ENCODE peak calls at places on chromosomes 11 and 22, in six cellular contexts. F is endodermal cell; J is PC-3; Y is CD8-positive, alpha-beta T cell; V is AG04450; B is choroid plexus epithelial cell. U is an unnamed sample.

GRCh38 chr11:13462311-13462927 is 603 bp downstream of the BTBD10 start:
- DNase-seq in V (no peak), B (no peak), F (peak), Y (no peak), J (peak), U (no peak)

GRCh38 chr22:17865183-17866055 is 91.2 kb upstream of the BID start:
- DNase-seq in V (no peak), F (no peak), B (no peak), J (no peak), Y (no peak), U (no peak)

GRCh38 chr11:94638902-94639373 is 71.8 kb downstream of the PIWIL4 start:
- DNase-seq in V (no peak), Y (no peak), F (no peak), B (peak), J (no peak), U (no peak)

GRCh38 chr11:69343401-69344321 is 49.7 kb downstream of the MYEOV start:
- DNase-seq in J (no peak), Y (no peak), F (peak), B (no peak), V (no peak), U (no peak)

GRCh38 chr11:131571571-131571970 is 201.2 kb downstream of the NTM start:
- DNase-seq in V (no peak), J (no peak), Y (no peak), B (no peak), F (no peak), U (no peak)

GRCh38 chr11:69058501-69059270 is 10.0 kb downstream of the TPCN2 start:
- DNase-seq in V (no peak), B (no peak), Y (no peak), F (no peak), J (no peak), U (no peak)

GRCh38 chr22:25008666-25009065 is 56.1 kb downstream of the KIAA1671 start:
- DNase-seq in V (no peak), J (peak), B (no peak), Y (no peak), F (no peak), U (no peak)

GRCh38 chr11:10784229-10785145 is 24.2 kb downstream of the EIF4G2 start:
- DNase-seq in V (no peak), B (peak), J (no peak), Y (no peak), F (peak), U (no peak)

GRCh38 chr11:76277298-76278175 is 71.2 kb upstream of the WNT11 start:
- DNase-seq in F (peak), J (no peak), Y (no peak), B (peak), V (no peak), U (no peak)

GRCh38 chr11:65502274-65502851 is 3.5 kb downstream of the MALAT1 start:
- DNase-seq in J (no peak), Y (no peak), F (no peak), V (no peak), B (peak), U (no peak)

GRCh38 chr22:44585559-44586121 is 87.6 kb upstream of the RTL6 start:
- DNase-seq in Y (no peak), B (no peak), J (no peak), V (no peak), F (peak), U (no peak)

GRCh38 chr11:77473001-77473800 is 693 bp downstream of the PAK1 start:
- DNase-seq in F (peak), V (no peak), Y (peak), J (peak), B (peak), U (peak)

GRCh38 chr11:2531277-2531986 is 86.6 kb downstream of the KCNQ1 start:
- DNase-seq in Y (peak), V (peak), F (peak), B (peak), J (peak), U (peak)

DNA sequence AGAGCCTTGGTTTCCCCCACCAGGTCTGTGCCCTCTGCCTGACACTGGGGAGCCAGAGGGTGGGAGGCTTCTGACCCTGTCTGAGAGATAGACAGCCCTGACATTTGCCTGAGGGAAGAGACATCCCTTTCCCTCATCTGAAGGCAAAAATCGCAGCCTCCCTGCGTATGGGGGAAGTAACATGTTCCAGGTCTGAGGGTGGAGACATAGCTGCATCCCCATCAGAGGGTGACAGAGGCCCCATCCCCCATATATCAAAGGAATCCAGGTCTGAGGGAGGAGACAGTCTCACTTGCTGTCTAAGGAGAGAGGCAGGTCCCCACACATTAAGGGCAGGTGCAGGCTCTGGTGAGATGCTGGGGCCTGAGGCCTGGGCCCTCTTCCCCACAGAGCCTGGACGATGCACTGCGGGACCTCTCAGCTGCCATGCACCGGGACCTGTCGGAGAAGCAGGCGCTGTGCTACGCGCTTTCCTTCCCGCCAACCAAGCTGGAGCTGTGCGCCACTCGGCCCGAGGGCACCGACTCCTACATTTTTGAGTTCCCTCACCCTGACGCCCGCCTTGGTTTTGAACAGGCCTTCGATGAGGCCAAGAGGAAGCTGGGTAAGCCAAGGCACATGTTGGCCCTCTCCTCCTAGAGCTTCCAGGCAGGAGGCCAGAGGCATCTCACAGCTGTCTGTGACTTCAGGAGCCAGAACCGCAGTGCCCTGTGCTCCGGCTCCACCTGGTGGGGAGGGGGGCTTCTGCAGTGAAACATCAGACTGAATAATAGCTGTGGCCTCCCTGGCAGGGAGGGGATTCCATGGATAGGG is 16.1 kb upstream of the RELT start:
- DNase-seq in Y (no peak), J (peak), F (peak), V (no peak), B (peak), U (no peak)
- TF ChIP-seq CTCF in Y (peak), J (peak), F (peak), V (peak), B (peak), U (no peak)

GRCh38 chr22:43270314-43270908 is 72.8 kb downstream of the SCUBE1 start:
- DNase-seq in V (no peak), Y (no peak), F (peak), J (peak), B (peak), U (no peak)
- TF ChIP-seq CTCF in V (peak), Y (no peak), F (peak), J (peak), B (peak), U (no peak)

GRCh38 chr11:61765550-61766253 is 13.3 kb downstream of the MYRF start:
- DNase-seq in Y (no peak), F (no peak), B (no peak), V (no peak), J (no peak), U (no peak)
- TF ChIP-seq CTCF in Y (no peak), F (no peak), B (no peak), V (no peak), J (no peak), U (no peak)

DNA sequence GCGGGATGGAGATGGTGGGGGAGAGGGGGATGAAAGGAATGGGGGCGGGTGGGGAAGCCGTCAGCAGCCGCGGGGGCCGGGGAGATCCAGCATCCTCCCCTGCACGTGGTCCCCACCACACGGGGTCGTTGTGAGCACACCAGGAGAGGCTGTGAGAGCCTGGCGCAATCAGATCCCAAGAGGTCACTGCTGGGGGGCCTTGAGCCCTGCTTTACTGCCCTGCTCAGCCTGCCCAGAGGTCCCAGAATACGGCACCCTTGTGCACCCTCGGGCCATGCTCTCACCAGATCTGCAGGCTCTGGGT is 7.4 kb downstream of the CABP7 start:
- DNase-seq in J (no peak), Y (no peak), F (peak), B (peak), V (no peak), U (no peak)
- TF ChIP-seq CTCF in J (peak), Y (no peak), F (peak), B (peak), V (peak), U (no peak)

GRCh38 chr22:27682438-27682837 is 119.1 kb downstream of the MN1 start:
- DNase-seq in J (no peak), F (peak), Y (no peak), V (no peak), B (no peak), U (no peak)
- TF ChIP-seq CTCF in J (peak), F (peak), Y (no peak), V (peak), B (peak), U (no peak)